ENCODE peak calls at places on chromosomes 16 and 17, in ten cellular contexts. L is AG04450; F is dorsolateral prefrontal cortex; V is heart right ventricle; P is lung microvascular endothelial cell; H is GM19239; K is stimulated activated CD4-positive, alpha-beta T cell treated with anti-CD3 and anti-CD28 coated beads, Interleukin-1b, Interleukin-23, amount 100 ng/mL, for 4 hours; U is stimulated activated naive B cell treated with anti-CD40 and anti-IgM and Interleukin-4, amounts not matched to agents 10 μg/mL and 1 μg/mL and 100 μg/mL, for 72 hours; T is SJSA1; R is CD4-positive, alpha-beta T cell. I is an unnamed sample.

GRCh38 chr16:23398987-23399805 is 53.8 kb downstream of the COG7 start:
- DNase-seq in K (no peak), F (peak; percentile 63), P (no peak), H (no peak), T (no peak), V (peak; percentile 41), R (no peak), L (no peak), U (no peak), I (no peak)

GRCh38 chr16:58494981-58495860 is 4.7 kb upstream of the NDRG4 start:
- DNase-seq in V (peak; percentile 95), R (no peak), H (peak; percentile 82), P (peak; percentile 97), T (peak; percentile 79), U (peak; percentile 78), F (peak; percentile 89), K (peak; percentile 15), L (peak; percentile 93), I (peak; percentile 62)

GRCh38 chr17:33981713-33982601 is 273.1 kb upstream of the CCL2 start:
- DNase-seq in L (no peak), P (no peak), V (no peak), F (no peak), U (no peak), T (no peak), K (no peak), H (no peak), R (no peak), I (no peak)

GRCh38 chr16:75225092-75225491 is 6.3 kb downstream of the CTRB1 start:
- DNase-seq in H (no peak), T (no peak), P (no peak), V (no peak), U (no peak), L (no peak), R (no peak), K (no peak), F (no peak), I (no peak)

GRCh38 chr17:77478899-77479298 is 338.1 kb downstream of the SEC14L1 start:
- DNase-seq in K (no peak), L (no peak), R (no peak), P (no peak), U (no peak), T (no peak), F (no peak), H (no peak), V (no peak), I (no peak)

GRCh38 chr16:22370038-22370541 is 4.3 kb downstream of the CDR2 start:
- DNase-seq in U (no peak), T (no peak), R (no peak), F (no peak), P (peak; percentile 65), K (no peak), V (no peak), L (peak; percentile 77), H (no peak), I (no peak)

GRCh38 chr16:58684001-58684353 is 593 bp downstream of the SLC38A7 start:
- DNase-seq in P (peak; percentile 35), L (no peak), R (no peak), H (no peak), F (no peak), V (no peak), K (no peak), T (peak; percentile 15), U (no peak), I (no peak)

GRCh38 chr16:87607223-87607622 is 4.9 kb downstream of the JPH3 start:
- DNase-seq in K (no peak), U (no peak), T (no peak), R (no peak), L (no peak), F (peak; percentile 39), V (no peak), P (no peak), H (no peak), I (no peak)

GRCh38 chr17:66955821-66956220 is 8.7 kb upstream of the CACNG4 start:
- DNase-seq in K (no peak), F (no peak), R (no peak), L (no peak), U (no peak), P (no peak), V (no peak), T (no peak), H (no peak), I (no peak)

GRCh38 chr16:72856797-72857196 is 191.1 kb downstream of the ZFHX3 start:
- DNase-seq in V (no peak), R (no peak), H (no peak), T (no peak), U (no peak), F (no peak), K (no peak), P (peak; percentile 40), L (no peak), I (no peak)

GRCh38 chr16:66894948-66895696 is 14.8 kb downstream of the PDP2 start:
- DNase-seq in K (peak; percentile 43), T (peak; percentile 54), R (peak; percentile 38), L (no peak), H (peak; percentile 46), U (peak; percentile 42), V (peak; percentile 71), P (peak; percentile 79), F (peak; percentile 80), I (peak; percentile 49)

GRCh38 chr17:4514206-4514605 is 15.5 kb downstream of the SPNS2 start:
- DNase-seq in U (no peak), R (no peak), F (no peak), P (no peak), V (no peak), L (no peak), H (no peak), K (no peak), T (no peak), I (no peak)

GRCh38 chr16:89695086-89695874 is 6.2 kb downstream of the SPATA2L start:
- DNase-seq in K (no peak), F (no peak), U (no peak), R (no peak), T (no peak), P (no peak), L (no peak), H (no peak), V (no peak), I (no peak)

GRCh38 chr16:57256601-57257395 is 11.7 kb downstream of the ARL2BP start:
- DNase-seq in F (no peak), R (no peak), H (no peak), T (no peak), L (no peak), K (no peak), U (no peak), P (no peak), V (no peak), I (no peak)

GRCh38 chr17:48603959-48604769 is 622 bp downstream of the HOXB6 start:
- DNase-seq in R (no peak), L (no peak), P (no peak), T (peak; percentile 73), V (no peak), H (no peak), U (no peak), K (no peak), F (no peak), I (no peak)

GRCh38 chr17:30222741-30223175 is 12.7 kb downstream of the SLC6A4 start:
- DNase-seq in U (no peak), P (no peak), R (no peak), H (no peak), T (no peak), F (no peak), K (no peak), V (no peak), L (no peak), I (no peak)

GRCh38 chr17:2289878-2290478 is 13.6 kb downstream of the SMG6 start:
- DNase-seq in L (no peak), F (no peak), K (no peak), P (no peak), T (no peak), H (no peak), R (no peak), V (no peak), U (no peak), I (no peak)

GRCh38 chr16:27720731-27721547 is 171.0 kb downstream of the KATNIP start:
- DNase-seq in H (no peak), F (no peak), L (no peak), T (no peak), V (peak; percentile 17), K (no peak), U (no peak), R (no peak), P (no peak), I (no peak)

GRCh38 chr17:40107266-40107980 is 7.0 kb upstream of the NR1D1 start:
- DNase-seq in H (no peak), T (no peak), P (peak; percentile 32), F (no peak), L (no peak), R (no peak), V (peak; percentile 34), K (no peak), U (no peak), I (peak; percentile 34)

GRCh38 chr17:29623283-29623647 is 553 bp upstream of the CORO6 start:
- DNase-seq in V (no peak), U (no peak), R (no peak), K (no peak), P (no peak), F (no peak), T (no peak), L (no peak), H (no peak), I (peak; percentile 31)

GRCh38 chr16:73483076-73483791 is 435.3 kb upstream of the ZFHX3 start:
- DNase-seq in T (no peak), P (no peak), V (no peak), H (no peak), R (no peak), U (no peak), L (no peak), F (no peak), K (no peak), I (no peak)

GRCh38 chr16:50718761-50719400 is 23.0 kb upstream of the CYLD start:
- DNase-seq in L (no peak), V (no peak), F (no peak), P (no peak), U (no peak), R (no peak), K (no peak), T (no peak), H (no peak), I (no peak)

GRCh38 chr17:77164483-77165030 is 23.8 kb downstream of the SEC14L1 start:
- DNase-seq in L (no peak), U (no peak), H (no peak), R (no peak), P (peak; percentile 90), T (peak; percentile 97), V (peak; percentile 34), K (no peak), F (peak; percentile 69), I (no peak)

GRCh38 chr17:9537177-9537776 is 38.3 kb downstream of the STX8 start:
- DNase-seq in F (no peak), R (no peak), T (no peak), V (no peak), U (no peak), H (no peak), P (no peak), K (no peak), L (no peak), I (no peak)

GRCh38 chr17:81641825-81642489 is 5.0 kb downstream of the TSPAN10 start:
- DNase-seq in K (no peak), R (no peak), P (no peak), L (peak; percentile 29), T (peak; percentile 35), V (no peak), U (no peak), F (no peak), H (no peak), I (no peak)

GRCh38 chr16:56918467-56919012 is 13.4 kb upstream of the HERPUD1 start:
- DNase-seq in T (no peak), F (no peak), H (no peak), U (no peak), R (no peak), P (no peak), K (no peak), V (no peak), L (no peak), I (no peak)

GRCh38 chr16:80027007-80027965 is 426.7 kb upstream of the MAF start:
- DNase-seq in F (no peak), K (peak; percentile 18), R (peak; percentile 9), U (no peak), L (peak; percentile 26), T (peak; percentile 97), V (peak; percentile 63), H (no peak), P (peak; percentile 96), I (peak; percentile 35)

GRCh38 chr17:40304464-40304863 is 4.5 kb upstream of the RARA start:
- DNase-seq in P (peak; percentile 65), U (no peak), L (peak; percentile 46), R (no peak), F (no peak), V (no peak), K (no peak), T (peak; percentile 92), H (no peak), I (no peak)